ENCODE peak calls at places on chromosomes 11 and 22, in four cellular contexts. F is right lobe of liver, A is adrenal gland, P is uterus. H is an unnamed sample.

GRCh38 chr11:70721006-70721405 is 322.7 kb downstream of the CTTN start:
- DNase-seq in F (no peak), A (no peak), P (no peak), H (no peak)

GRCh38 chr11:18588297-18589252 is at the start of gene UEVLD:
- DNase-seq in F (peak), A (peak), P (peak), H (peak)

GRCh38 chr11:119052163-119052814 is 4.7 kb downstream of the HYOU1 start:
- DNase-seq in F (no peak), A (no peak), P (no peak), H (no peak)

GRCh38 chr11:134355656-134356055 is 23.9 kb downstream of the GLB1L2 start:
- DNase-seq in F (no peak), A (peak), P (peak), H (no peak)

GRCh38 chr22:32696089-32696488 is 105.4 kb upstream of the TIMP3 start:
- DNase-seq in F (no peak), A (no peak), P (no peak), H (no peak)

GRCh38 chr11:74141274-74141695 is 29.5 kb downstream of the C2CD3 start:
- DNase-seq in F (no peak), A (no peak), P (no peak), H (no peak)

GRCh38 chr11:15843309-15843857 is 513.0 kb downstream of the SOX6 start:
- DNase-seq in F (no peak), A (no peak), P (no peak), H (no peak)

GRCh38 chr22:45336971-45337431 is 27.3 kb downstream of the FAM118A start:
- DNase-seq in F (peak), A (peak), P (peak), H (peak)

GRCh38 chr11:45394294-45395085 is 108.3 kb upstream of the SYT13 start:
- DNase-seq in F (peak), A (no peak), P (no peak), H (no peak)

GRCh38 chr22:30250713-30251267 is 4.2 kb upstream of the LIF start:
- DNase-seq in F (no peak), A (no peak), P (no peak), H (no peak)
- TF ChIP-seq POLR2A in F (no peak), A (no peak), P (no peak), H (no peak)

GRCh38 chr22:41589601-41590365 is at the start of gene PMM1:
- DNase-seq in F (peak), A (peak), P (peak), H (peak)
- TF ChIP-seq POLR2A in F (peak), A (peak), P (peak), H (peak)

GRCh38 chr11:126561327-126561893 is 205.9 kb downstream of the ST3GAL4 start:
- DNase-seq in F (no peak), A (peak), P (no peak), H (no peak)
- TF ChIP-seq POLR2A in F (no peak), A (no peak), P (no peak), H (no peak)

GRCh38 chr22:38177926-38178604 is 3.6 kb downstream of the PLA2G6 start:
- DNase-seq in F (peak), A (peak), P (peak), H (peak)

GRCh38 chr22:38177044-38177443 is 4.6 kb downstream of the PLA2G6 start:
- DNase-seq in F (no peak), A (peak), P (no peak), H (no peak)

GRCh38 chr22:38181453-38182200 is at the start of gene PLA2G6:
- DNase-seq in F (peak), A (peak), P (peak), H (peak)

GRCh38 chr22:38184788-38185187 is 3.2 kb upstream of the PLA2G6 start:
- DNase-seq in F (no peak), A (no peak), P (no peak), H (no peak)

GRCh38 chr22:38180841-38181452 is 683 bp downstream of the PLA2G6 start:
- DNase-seq in F (peak), A (peak), P (no peak), H (peak)
- TF ChIP-seq POLR2A in F (no peak), A (peak), P (no peak), H (peak)

DNA sequence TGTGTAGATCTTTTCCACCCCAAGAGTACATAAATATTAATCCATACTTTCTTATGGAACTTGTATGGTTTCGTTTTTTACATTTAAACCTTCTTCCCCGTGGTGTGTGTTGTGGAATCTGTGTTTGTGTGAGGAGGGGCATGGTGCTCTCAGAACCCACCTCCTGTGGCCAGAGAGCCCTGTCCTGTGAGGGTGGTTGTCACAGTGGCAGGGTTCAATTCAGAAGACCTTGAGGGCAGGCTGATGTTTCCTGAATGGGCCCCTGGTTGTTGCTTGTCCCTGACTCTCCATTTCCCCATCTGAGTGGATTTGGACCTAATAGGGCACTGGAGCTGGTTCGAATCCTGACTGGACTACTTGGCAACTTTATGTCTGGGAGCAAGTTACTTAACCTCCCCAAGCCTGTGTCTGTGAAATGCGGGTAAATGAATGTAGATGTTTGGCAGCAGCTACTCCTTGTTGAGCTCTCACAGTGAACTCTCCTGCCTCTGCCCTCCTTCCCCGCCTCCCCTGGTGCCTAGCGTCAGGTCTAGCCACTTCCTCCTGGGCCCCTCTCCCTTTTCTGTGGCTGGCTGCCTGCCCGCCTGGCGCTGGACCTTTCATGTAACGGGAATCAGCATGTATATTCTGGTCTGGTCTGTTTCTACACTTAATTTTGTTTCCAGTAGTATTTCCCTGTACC is 7.3 kb downstream of the NEAT1 start:
- DNase-seq in F (peak), A (peak), P (peak), H (peak)
- TF ChIP-seq POLR2A in F (peak), A (peak), P (peak), H (peak)

GRCh38 chr11:6926208-6927029 is at the start of gene ZNF215:
- DNase-seq in F (peak), A (peak), P (peak), H (peak)
- TF ChIP-seq POLR2A in F (no peak), A (peak), P (no peak), H (no peak)

DNA sequence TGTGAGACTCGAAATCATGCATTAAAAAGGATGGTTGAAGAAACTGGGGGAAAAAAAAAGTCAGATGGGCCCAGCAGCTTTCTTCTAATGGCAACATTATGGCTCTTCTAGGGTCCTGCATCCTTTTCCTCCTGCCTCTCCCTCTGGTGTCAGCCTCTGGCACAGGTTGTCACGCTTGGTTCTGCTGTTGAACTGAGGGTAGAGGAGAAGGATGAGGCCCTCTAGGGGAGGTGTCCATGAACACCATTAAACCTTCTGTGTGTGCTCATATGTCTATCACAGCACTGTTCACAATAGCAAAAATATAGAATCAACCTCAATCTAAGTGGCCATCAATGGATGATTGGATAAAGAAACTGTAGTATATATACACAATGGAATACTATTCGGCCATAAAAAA is 36.0 kb downstream of the BUD13 start:
- DNase-seq in F (no peak), A (no peak), P (no peak), H (no peak)
- TF ChIP-seq POLR2A in F (no peak), A (no peak), P (no peak), H (no peak)

GRCh38 chr11:69603163-69603836 is 37.7 kb upstream of the CCND1 start:
- DNase-seq in F (no peak), A (no peak), P (no peak), H (no peak)
- TF ChIP-seq POLR2A in F (no peak), A (no peak), P (no peak), H (no peak)

GRCh38 chr11:99327527-99327926 is 306.8 kb downstream of the CNTN5 start:
- DNase-seq in F (no peak), A (no peak), P (no peak), H (no peak)
- TF ChIP-seq POLR2A in F (no peak), A (no peak), P (no peak), H (no peak)

H was measured in gastrocnemius medialis.